ENCODE peak calls at places on chromosome 22, in ten cellular contexts. V, F, P, B, L, H, A, K, Y and E are unnamed samples.

GRCh38 chr22:49975543-49976389 is 15.2 kb downstream of the PIM3 start:
- ATAC-seq in P (peak; percentile 61), L (no peak), K (peak; percentile 16), Y (no peak), V (no peak), B (peak; percentile 13), F (peak; percentile 5), H (peak; percentile 2), A (no peak), E (no peak)

GRCh38 chr22:35135165-35135564 is 69.2 kb downstream of the ISX start:
- ATAC-seq in B (peak; percentile 16), A (no peak), Y (no peak), P (no peak), H (no peak), V (no peak), F (no peak), L (no peak), K (peak; percentile 68), E (no peak)

GRCh38 chr22:27668828-27669797 is 132.4 kb downstream of the MN1 start:
- ATAC-seq in P (peak; percentile 45), F (peak; percentile 73), A (peak; percentile 40), Y (peak; percentile 42), K (peak; percentile 3), B (peak; percentile 87), L (peak; percentile 70), H (no peak), V (peak; percentile 93), E (peak; percentile 50)

GRCh38 chr22:27433585-27434190 is 367.9 kb downstream of the MN1 start:
- ATAC-seq in H (no peak), F (no peak), Y (no peak), B (no peak), P (no peak), L (no peak), K (no peak), V (no peak), A (peak; percentile 51), E (no peak)

GRCh38 chr22:32951807-32952153 is 106.4 kb downstream of the SYN3 start:
- ATAC-seq in F (no peak), L (peak; percentile 35), B (no peak), V (peak; percentile 50), K (no peak), P (no peak), H (no peak), A (peak; percentile 73), Y (no peak), E (no peak)

GRCh38 chr22:38271927-38272372 is 860 bp downstream of the TMEM184B start:
- ATAC-seq in H (peak; percentile 5), V (peak; percentile 4), K (peak; percentile 64), P (no peak), Y (peak; percentile 74), B (peak; percentile 72), F (peak; percentile 34), A (peak; percentile 78), L (peak; percentile 73), E (peak; percentile 6)

GRCh38 chr22:50247748-50248147 is 2.9 kb upstream of the TUBGCP6 start:
- ATAC-seq in Y (no peak), P (no peak), K (peak; percentile 2), V (no peak), H (no peak), B (peak; percentile 38), A (no peak), L (no peak), F (no peak), E (no peak)

GRCh38 chr22:20867179-20868099 is 8.6 kb downstream of the SNAP29 start:
- ATAC-seq in A (peak; percentile 88), P (no peak), Y (peak; percentile 88), F (peak; percentile 81), V (peak; percentile 44), H (no peak), B (peak; percentile 94), L (peak; percentile 81), K (no peak), E (peak; percentile 91)

GRCh38 chr22:25837288-25837900 is 95.4 kb downstream of the MYO18B start:
- ATAC-seq in Y (no peak), H (no peak), A (no peak), K (no peak), B (no peak), V (peak; percentile 82), F (no peak), L (no peak), P (no peak), E (no peak)

GRCh38 chr22:37218771-37219411 is 6.6 kb upstream of the SSTR3 start:
- ATAC-seq in B (peak; percentile 81), H (peak; percentile 79), K (no peak), Y (peak; percentile 23), F (no peak), V (no peak), L (peak; percentile 50), P (no peak), A (no peak), E (no peak)

GRCh38 chr22:50001388-50002231 is 11.0 kb downstream of the IL17REL start:
- ATAC-seq in A (no peak), B (no peak), F (no peak), L (no peak), H (no peak), V (no peak), P (no peak), K (peak; percentile 10), Y (no peak), E (no peak)

GRCh38 chr22:35631597-35631996 is 14.5 kb upstream of the MB start:
- ATAC-seq in F (peak; percentile 75), P (peak; percentile 23), H (no peak), L (peak; percentile 43), V (peak; percentile 55), K (peak; percentile 75), A (no peak), B (peak; percentile 51), Y (peak; percentile 9), E (no peak)

GRCh38 chr22:42958937-42959336 is 56.0 kb downstream of the PACSIN2 start:
- ATAC-seq in H (no peak), Y (no peak), K (no peak), L (no peak), P (no peak), F (no peak), A (no peak), B (no peak), V (no peak), E (no peak)

GRCh38 chr22:42957958-42958357 is 57.0 kb downstream of the PACSIN2 start:
- ATAC-seq in K (no peak), A (no peak), B (no peak), F (no peak), H (no peak), P (no peak), V (no peak), Y (no peak), L (no peak), E (no peak)

GRCh38 chr22:42960146-42960509 is 54.8 kb downstream of the PACSIN2 start:
- ATAC-seq in F (peak; percentile 46), Y (peak; percentile 11), A (peak; percentile 44), L (peak; percentile 59), B (peak; percentile 63), P (peak; percentile 64), V (peak; percentile 73), K (no peak), H (no peak), E (no peak)

GRCh38 chr22:42957544-42957943 is 57.4 kb downstream of the PACSIN2 start:
- ATAC-seq in B (no peak), L (no peak), K (no peak), H (no peak), A (no peak), V (no peak), F (no peak), P (no peak), Y (no peak), E (no peak)

DNA sequence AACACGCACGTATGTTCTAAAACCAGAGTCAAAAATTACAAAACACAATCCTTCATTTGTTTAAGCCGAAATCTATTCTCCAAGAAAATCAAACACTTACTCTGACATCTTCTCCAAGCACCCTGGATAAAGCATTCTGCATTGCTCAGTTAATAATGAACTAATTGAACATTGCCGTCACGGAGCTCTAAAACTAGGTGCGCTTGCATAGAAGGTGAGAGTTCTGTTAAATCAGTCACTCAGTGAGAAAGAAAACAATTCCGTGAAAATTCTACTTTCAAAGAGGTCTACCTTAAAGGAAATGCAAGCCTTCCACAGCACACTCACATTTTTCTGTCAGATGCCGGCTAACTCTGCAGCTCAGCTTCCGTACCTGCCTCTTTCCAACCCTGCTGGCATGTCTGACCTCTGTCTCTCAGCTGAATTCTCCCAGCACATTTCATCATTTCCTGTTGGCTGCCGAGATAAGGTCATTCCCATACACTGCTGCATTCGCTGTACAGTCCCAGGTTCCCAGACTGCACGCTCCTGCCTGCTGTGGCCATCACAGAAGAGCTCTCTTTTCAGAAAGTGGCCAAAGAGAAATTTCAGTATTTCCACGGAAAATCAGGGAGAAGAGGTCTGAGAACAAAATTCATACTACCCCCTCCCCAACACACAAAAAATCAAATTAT is 55.3 kb downstream of the PACSIN2 start:
- ATAC-seq in A (peak; percentile 89), F (peak; percentile 96), H (no peak), L (peak; percentile 70), V (peak; percentile 94), K (peak; percentile 15), P (peak; percentile 93), B (peak; percentile 87), Y (peak; percentile 59), E (peak; percentile 90)
- H3K4me3 ChIP-seq in A (no peak overlapping the region), F (peak overlapping the region; percentile 56), H (no peak overlapping the region), L (peak overlapping the region; percentile 32), V (peak overlapping the region; percentile 47), K (no peak overlapping the region), P (peak overlapping the region; percentile 51), B (no peak overlapping the region), Y (peak overlapping the region; percentile 27), E (peak overlapping the region; percentile 45)

GRCh38 chr22:31846161-31847115 is 92.6 kb downstream of the DEPDC5 start:
- ATAC-seq in K (peak; percentile 72), L (peak; percentile 39), P (no peak), H (no peak), F (peak; percentile 71), B (no peak), A (peak; percentile 30), Y (peak; percentile 58), V (no peak), E (no peak)
- TF ChIP-seq CTCF in K (peak; percentile 42), L (peak; percentile 21), P (no peak), H (no peak), F (peak; percentile 35), B (no peak), A (no peak), Y (no peak), V (no peak), E (no peak)

GRCh38 chr22:40628354-40629042 is 8.0 kb downstream of the MRTFA start:
- ATAC-seq in V (peak; percentile 75), P (no peak), Y (peak; percentile 78), K (no peak), A (peak; percentile 44), B (peak; percentile 37), F (no peak), L (peak; percentile 77), H (no peak), E (no peak)
- H3K4me3 ChIP-seq in V (no peak overlapping the region), P (no peak overlapping the region), Y (no peak overlapping the region), K (no peak overlapping the region), A (no peak overlapping the region), B (no peak overlapping the region), F (no peak overlapping the region), L (no peak overlapping the region), H (no peak overlapping the region), E (no peak overlapping the region)

DNA sequence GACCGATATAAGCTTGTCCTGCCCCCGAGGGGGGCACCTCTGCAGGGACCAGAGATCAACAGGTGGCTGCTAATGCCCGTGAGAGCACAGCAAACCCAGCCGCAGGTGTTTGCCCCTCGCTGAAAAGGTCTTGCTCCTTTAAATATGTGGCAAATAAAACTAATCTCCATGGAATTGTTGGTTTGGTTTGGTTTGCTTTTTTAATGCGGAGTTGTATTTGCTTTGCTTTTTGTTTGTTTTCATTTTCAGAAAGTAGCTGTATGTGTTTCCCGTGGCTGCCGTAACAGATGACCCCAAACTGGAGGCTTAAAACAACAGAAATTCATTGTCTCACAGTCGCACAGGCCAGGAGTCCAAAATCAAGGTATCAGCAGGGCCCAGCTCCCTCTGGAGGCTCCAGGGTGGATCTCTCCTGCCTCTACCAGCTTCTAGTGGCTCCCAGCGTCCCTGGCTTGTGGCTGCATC is 93.0 kb downstream of the CELSR1 start:
- ATAC-seq in V (no peak), Y (peak; percentile 9), H (no peak), K (peak; percentile 47), F (peak; percentile 96), P (peak; percentile 77), B (peak; percentile 69), L (no peak), A (no peak), E (no peak)
- TF ChIP-seq CTCF in V (no peak), Y (no peak), H (no peak), K (no peak), F (peak; percentile 73), P (no peak), B (no peak), L (no peak), A (no peak), E (no peak)